ENCODE peak calls at places on chromosomes 4 and X, in six cellular contexts. F is HS-5, J is astrocyte of the hippocampus, L is dermis microvascular lymphatic vessel endothelial cell, S is AG09319, U is dorsolateral prefrontal cortex. C is an unnamed sample.

GRCh38 chr4:43456383-43456782 is 563.9 kb downstream of the GRXCR1 start:
- DNase-seq in F (peak), J (peak), L (no peak), S (peak), U (no peak), C (peak)

GRCh38 chrX:31483336-31483735 is 411.5 kb upstream of the FTHL17 start:
- DNase-seq in F (peak), J (peak), L (no peak), S (no peak), U (no peak), C (peak)

GRCh38 chr4:41044791-41045190 is 169.6 kb downstream of the APBB2 start:
- DNase-seq in F (no peak), J (no peak), L (no peak), S (no peak), U (no peak), C (no peak)

GRCh38 chr4:147714575-147715401 is 17.1 kb upstream of the ARHGAP10 start:
- DNase-seq in F (peak), J (peak), L (no peak), S (no peak), U (no peak), C (peak)

GRCh38 chr4:142091691-142092182 is 455.4 kb downstream of the IL15 start:
- DNase-seq in F (peak), J (peak), L (peak), S (peak), U (no peak), C (peak)

GRCh38 chrX:142095816-142096215 is 109.3 kb downstream of the MAGEC2 start:
- DNase-seq in F (no peak), J (peak), L (no peak), S (no peak), U (no peak), C (no peak)

GRCh38 chrX:124462931-124463330 is 116.6 kb downstream of the SH2D1A start:
- DNase-seq in F (no peak), J (no peak), L (no peak), S (no peak), U (no peak), C (no peak)

GRCh38 chr4:687048-687974 is 1.6 kb downstream of the SLC49A3 start:
- DNase-seq in F (peak), J (peak), L (peak), S (peak), U (no peak), C (peak)

GRCh38 chr4:113289736-113290135 is 240.3 kb downstream of the ANK2 start:
- DNase-seq in F (no peak), J (peak), L (peak), S (no peak), U (no peak), C (no peak)

GRCh38 chr4:45647823-45648222 is 476.0 kb downstream of the GABRG1 start:
- DNase-seq in F (no peak), J (no peak), L (no peak), S (no peak), U (no peak), C (no peak)

GRCh38 chrX:72001471-72001870 is 90.8 kb downstream of the NHSL2 start:
- DNase-seq in F (no peak), J (no peak), L (no peak), S (no peak), U (no peak), C (no peak)

GRCh38 chrX:39972340-39972739 is 125.4 kb downstream of the BCOR start:
- DNase-seq in F (peak), J (peak), L (no peak), S (no peak), U (no peak), C (no peak)

GRCh38 chrX:1468250-1468772 is 15.6 kb upstream of the ASMTL start:
- DNase-seq in F (no peak), J (peak), L (no peak), S (peak), U (peak), C (no peak)

GRCh38 chrX:38312436-38312835 is 14.9 kb downstream of the RPGR start:
- DNase-seq in F (peak), J (peak), L (peak), S (no peak), U (no peak), C (peak)

GRCh38 chr4:38867478-38868054 is at the start of gene FAM114A1:
- DNase-seq in F (no peak), J (peak), L (peak), S (peak), U (peak), C (peak)

GRCh38 chr4:155548173-155548572 is 118.5 kb upstream of the GUCY1A1 start:
- DNase-seq in F (no peak), J (no peak), L (no peak), S (peak), U (no peak), C (no peak)

GRCh38 chrX:112874140-112874539 is 33.5 kb upstream of the AMOT start:
- DNase-seq in F (peak), J (no peak), L (no peak), S (no peak), U (no peak), C (no peak)

GRCh38 chr4:17567267-17567666 is 9.7 kb upstream of the LAP3 start:
- DNase-seq in F (no peak), J (no peak), L (no peak), S (no peak), U (no peak), C (no peak)